ENCODE peak calls at places on chromosome X, in eight cellular contexts. One of them, this sample, is unnamed.

GRCh38 chrX:108001218-108001814 is 19.1 kb upstream of the TEX13B start:
- DNase-seq in GM12878: no peak
- DNase-seq in mammary epithelial cell: peak; percentile 14
- DNase-seq in left lung: no peak
- DNase-seq in prostate gland: peak; percentile 12
- DNase-seq in transverse colon: no peak
- DNase-seq in left ventricle myocardium inferior: no peak
- DNase-seq in Panc1: no peak
- DNase-seq in this sample: no peak

GRCh38 chrX:118116308-118117068 is at the start of gene KLHL13:
- DNase-seq in GM12878: no peak
- DNase-seq in mammary epithelial cell: peak; percentile 28
- DNase-seq in left lung: peak; percentile 61
- DNase-seq in prostate gland: peak; percentile 6
- DNase-seq in transverse colon: peak; percentile 26
- DNase-seq in left ventricle myocardium inferior: peak; percentile 41
- DNase-seq in Panc1: no peak
- DNase-seq in this sample: peak; percentile 55

GRCh38 chrX:108310511-108310910 is 127.7 kb downstream of the COL4A6 start:
- DNase-seq in GM12878: no peak
- DNase-seq in mammary epithelial cell: no peak
- DNase-seq in left lung: no peak
- DNase-seq in prostate gland: no peak
- DNase-seq in transverse colon: no peak
- DNase-seq in left ventricle myocardium inferior: no peak
- DNase-seq in Panc1: no peak
- DNase-seq in this sample: no peak

GRCh38 chrX:68121835-68122234 is 311.5 kb downstream of the OPHN1 start:
- DNase-seq in GM12878: no peak
- DNase-seq in mammary epithelial cell: peak; percentile 37
- DNase-seq in left lung: no peak
- DNase-seq in prostate gland: no peak
- DNase-seq in transverse colon: no peak
- DNase-seq in left ventricle myocardium inferior: no peak
- DNase-seq in Panc1: no peak
- DNase-seq in this sample: no peak

GRCh38 chrX:130893356-130894085 is 9.5 kb downstream of the ENOX2 start:
- DNase-seq in GM12878: no peak
- DNase-seq in mammary epithelial cell: no peak
- DNase-seq in left lung: no peak
- DNase-seq in prostate gland: no peak
- DNase-seq in transverse colon: no peak
- DNase-seq in left ventricle myocardium inferior: no peak
- DNase-seq in Panc1: no peak
- DNase-seq in this sample: no peak

GRCh38 chrX:128691872-128692271 is 639.7 kb upstream of the ACTRT1 start:
- DNase-seq in GM12878: no peak
- DNase-seq in mammary epithelial cell: no peak
- DNase-seq in left lung: no peak
- DNase-seq in prostate gland: no peak
- DNase-seq in transverse colon: no peak
- DNase-seq in left ventricle myocardium inferior: no peak
- DNase-seq in Panc1: no peak
- DNase-seq in this sample: no peak

GRCh38 chrX:113315927-113316326 is 475.3 kb upstream of the AMOT start:
- DNase-seq in GM12878: no peak
- DNase-seq in mammary epithelial cell: no peak
- DNase-seq in left lung: no peak
- DNase-seq in prostate gland: no peak
- DNase-seq in transverse colon: no peak
- DNase-seq in left ventricle myocardium inferior: no peak
- DNase-seq in Panc1: no peak
- DNase-seq in this sample: no peak

GRCh38 chrX:9662148-9662547 is 103.5 kb downstream of the GPR143 start:
- DNase-seq in GM12878: no peak
- DNase-seq in mammary epithelial cell: no peak
- DNase-seq in left lung: no peak
- DNase-seq in prostate gland: no peak
- DNase-seq in transverse colon: no peak
- DNase-seq in left ventricle myocardium inferior: no peak
- DNase-seq in Panc1: no peak
- DNase-seq in this sample: no peak

GRCh38 chrX:34275710-34276109 is 143.6 kb upstream of the FAM47A start:
- DNase-seq in GM12878: no peak
- DNase-seq in mammary epithelial cell: no peak
- DNase-seq in left lung: no peak
- DNase-seq in prostate gland: no peak
- DNase-seq in transverse colon: no peak
- DNase-seq in left ventricle myocardium inferior: no peak
- DNase-seq in Panc1: no peak
- DNase-seq in this sample: no peak

GRCh38 chrX:133232331-133232730 is 14.2 kb upstream of the TFDP3 start:
- DNase-seq in GM12878: no peak
- DNase-seq in mammary epithelial cell: peak; percentile 35
- DNase-seq in left lung: no peak
- DNase-seq in prostate gland: no peak
- DNase-seq in transverse colon: no peak
- DNase-seq in left ventricle myocardium inferior: no peak
- DNase-seq in Panc1: no peak
- DNase-seq in this sample: no peak

GRCh38 chrX:21781525-21781924 is 23.6 kb upstream of the SMPX start:
- DNase-seq in GM12878: no peak
- DNase-seq in mammary epithelial cell: no peak
- DNase-seq in left lung: no peak
- DNase-seq in prostate gland: no peak
- DNase-seq in transverse colon: no peak
- DNase-seq in left ventricle myocardium inferior: no peak
- DNase-seq in Panc1: no peak
- DNase-seq in this sample: no peak

GRCh38 chrX:150759568-150760416 is 66.6 kb downstream of the MTMR1 start:
- DNase-seq in GM12878: no peak
- DNase-seq in mammary epithelial cell: no peak
- DNase-seq in left lung: no peak
- DNase-seq in prostate gland: no peak
- DNase-seq in transverse colon: no peak
- DNase-seq in left ventricle myocardium inferior: no peak
- DNase-seq in Panc1: no peak
- DNase-seq in this sample: no peak

GRCh38 chrX:11381464-11381863 is 88.3 kb downstream of the AMELX start:
- DNase-seq in GM12878: peak; percentile 30
- DNase-seq in mammary epithelial cell: peak; percentile 38
- DNase-seq in left lung: no peak
- DNase-seq in prostate gland: peak; percentile 50
- DNase-seq in transverse colon: peak; percentile 17
- DNase-seq in left ventricle myocardium inferior: no peak
- DNase-seq in Panc1: peak; percentile 10
- DNase-seq in this sample: peak; percentile 46

GRCh38 chrX:38991656-38992558 is 190.6 kb downstream of the MID1IP1 start:
- DNase-seq in GM12878: no peak
- DNase-seq in mammary epithelial cell: peak; percentile 70
- DNase-seq in left lung: no peak
- DNase-seq in prostate gland: peak; percentile 6
- DNase-seq in transverse colon: no peak
- DNase-seq in left ventricle myocardium inferior: no peak
- DNase-seq in Panc1: no peak
- DNase-seq in this sample: no peak

GRCh38 chrX:150828785-150829184 is 69.7 kb downstream of the CD99L2 start:
- DNase-seq in GM12878: no peak
- DNase-seq in mammary epithelial cell: no peak
- DNase-seq in left lung: no peak
- DNase-seq in prostate gland: no peak
- DNase-seq in transverse colon: no peak
- DNase-seq in left ventricle myocardium inferior: no peak
- DNase-seq in Panc1: no peak
- DNase-seq in this sample: no peak

GRCh38 chrX:49073641-49074575 is at the start of gene PRAF2:
- DNase-seq in GM12878: peak; percentile 42
- DNase-seq in mammary epithelial cell: peak; percentile 83
- DNase-seq in left lung: peak; percentile 96
- DNase-seq in prostate gland: peak; percentile 91
- DNase-seq in transverse colon: peak; percentile 94
- DNase-seq in left ventricle myocardium inferior: peak; percentile 93
- DNase-seq in Panc1: peak; percentile 64
- DNase-seq in this sample: peak; percentile 90

GRCh38 chrX:42771836-42772335 is 6.1 kb downstream of the PPP1R2C start:
- DNase-seq in GM12878: no peak
- DNase-seq in mammary epithelial cell: no peak
- DNase-seq in left lung: no peak
- DNase-seq in prostate gland: no peak
- DNase-seq in transverse colon: no peak
- DNase-seq in left ventricle myocardium inferior: no peak
- DNase-seq in Panc1: no peak
- DNase-seq in this sample: no peak

GRCh38 chrX:137742846-137743245 is 176.9 kb downstream of the ZIC3 start:
- DNase-seq in GM12878: no peak
- DNase-seq in mammary epithelial cell: no peak
- DNase-seq in left lung: no peak
- DNase-seq in prostate gland: no peak
- DNase-seq in transverse colon: no peak
- DNase-seq in left ventricle myocardium inferior: no peak
- DNase-seq in Panc1: no peak
- DNase-seq in this sample: no peak

GRCh38 chrX:131987252-131987651 is 35.9 kb upstream of the STK26 start:
- DNase-seq in GM12878: peak; percentile 73
- DNase-seq in mammary epithelial cell: no peak
- DNase-seq in left lung: no peak
- DNase-seq in prostate gland: no peak
- DNase-seq in transverse colon: no peak
- DNase-seq in left ventricle myocardium inferior: no peak
- DNase-seq in Panc1: no peak
- DNase-seq in this sample: no peak

GRCh38 chrX:119374736-119375135 is 24.4 kb upstream of the SLC25A43 start:
- DNase-seq in GM12878: no peak
- DNase-seq in mammary epithelial cell: peak; percentile 29
- DNase-seq in left lung: no peak
- DNase-seq in prostate gland: no peak
- DNase-seq in transverse colon: no peak
- DNase-seq in left ventricle myocardium inferior: no peak
- DNase-seq in Panc1: no peak
- DNase-seq in this sample: no peak

DNA sequence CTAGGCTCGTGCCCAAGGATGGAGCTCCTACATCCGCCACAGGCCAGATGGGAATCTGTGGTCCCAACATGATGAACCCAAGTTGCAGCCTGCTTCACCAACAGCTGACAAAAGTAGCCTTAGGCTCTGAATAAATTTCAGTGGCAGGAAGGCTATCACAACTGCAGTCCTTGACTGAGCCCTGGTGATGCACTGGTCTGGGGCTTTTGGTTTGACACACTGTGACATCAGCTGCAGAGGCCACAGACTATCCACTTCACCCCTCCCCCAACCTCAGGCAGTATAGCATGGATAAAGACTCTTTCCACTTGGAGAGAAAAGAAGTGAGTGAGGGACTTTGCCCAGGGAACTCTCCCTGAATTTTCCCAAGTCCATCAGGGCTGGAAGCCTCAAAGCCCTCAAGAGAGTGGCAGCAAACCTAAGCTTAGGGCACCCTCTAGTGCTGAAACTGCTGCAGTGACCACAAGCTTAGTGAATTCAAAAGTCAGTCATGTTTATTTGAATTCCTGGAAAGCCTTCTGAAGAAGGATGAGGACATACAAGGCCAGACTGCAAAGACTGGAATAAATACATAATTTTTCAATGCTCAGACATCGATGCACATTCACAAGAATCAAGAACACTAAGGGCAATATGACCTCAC is 135.0 kb upstream of the TENT5D start:
- DNase-seq in GM12878: no peak
- DNase-seq in mammary epithelial cell: peak; percentile 19
- DNase-seq in left lung: no peak
- DNase-seq in prostate gland: peak; percentile 6
- DNase-seq in transverse colon: peak; percentile 13
- DNase-seq in left ventricle myocardium inferior: no peak
- DNase-seq in Panc1: peak; percentile 2
- DNase-seq in this sample: peak; percentile 26
- TF ChIP-seq CTCF in GM12878: peak; percentile 47
- TF ChIP-seq CTCF in mammary epithelial cell: peak; percentile 74
- TF ChIP-seq CTCF in left lung: no peak
- TF ChIP-seq CTCF in prostate gland: peak; percentile 39
- TF ChIP-seq CTCF in transverse colon: no peak
- TF ChIP-seq CTCF in left ventricle myocardium inferior: peak; percentile 41
- TF ChIP-seq CTCF in Panc1: peak; percentile 69
- TF ChIP-seq CTCF in this sample: no peak

GRCh38 chrX:47145408-47146120 is 543 bp downstream of the RBM10 start:
- DNase-seq in GM12878: no peak
- DNase-seq in mammary epithelial cell: no peak
- DNase-seq in left lung: no peak
- DNase-seq in prostate gland: peak; percentile 4
- DNase-seq in transverse colon: no peak
- DNase-seq in left ventricle myocardium inferior: no peak
- DNase-seq in Panc1: no peak
- DNase-seq in this sample: no peak

GRCh38 chrX:47143894-47144625 is 442 bp downstream of the NDUFB11 start:
- DNase-seq in GM12878: peak; percentile 42
- DNase-seq in mammary epithelial cell: no peak
- DNase-seq in left lung: no peak
- DNase-seq in prostate gland: peak; percentile 6
- DNase-seq in transverse colon: peak; percentile 33
- DNase-seq in left ventricle myocardium inferior: no peak
- DNase-seq in Panc1: no peak
- DNase-seq in this sample: peak; percentile 38

GRCh38 chrX:47146936-47147859 is 2.2 kb downstream of the RBM10 start:
- DNase-seq in GM12878: no peak
- DNase-seq in mammary epithelial cell: no peak
- DNase-seq in left lung: no peak
- DNase-seq in prostate gland: no peak
- DNase-seq in transverse colon: no peak
- DNase-seq in left ventricle myocardium inferior: no peak
- DNase-seq in Panc1: no peak
- DNase-seq in this sample: no peak

GRCh38 chrX:47146121-47146935 is 1.3 kb downstream of the RBM10 start:
- DNase-seq in GM12878: no peak
- DNase-seq in mammary epithelial cell: no peak
- DNase-seq in left lung: no peak
- DNase-seq in prostate gland: no peak
- DNase-seq in transverse colon: peak; percentile 60
- DNase-seq in left ventricle myocardium inferior: no peak
- DNase-seq in Panc1: no peak
- DNase-seq in this sample: no peak

GRCh38 chrX:47144626-47145407 is at the start of the genes NDUFB11 and RBM10:
- DNase-seq in GM12878: peak; percentile 76
- DNase-seq in mammary epithelial cell: peak; percentile 91
- DNase-seq in left lung: peak; percentile 95
- DNase-seq in prostate gland: peak; percentile 91
- DNase-seq in transverse colon: peak; percentile 94
- DNase-seq in left ventricle myocardium inferior: peak; percentile 93
- DNase-seq in Panc1: peak; percentile 73
- DNase-seq in this sample: peak; percentile 95
- H3K36me3 ChIP-seq in GM12878: peaks cover 5% of the 10 kb centered on the region
- H3K36me3 ChIP-seq in mammary epithelial cell: no peaks in the 10 kb centered on the region
- H3K36me3 ChIP-seq in left lung: no peaks in the 10 kb centered on the region
- H3K36me3 ChIP-seq in prostate gland: no peaks in the 10 kb centered on the region
- H3K36me3 ChIP-seq in transverse colon: no peaks in the 10 kb centered on the region
- H3K36me3 ChIP-seq in left ventricle myocardium inferior: peaks cover 5% of the 10 kb centered on the region
- H3K36me3 ChIP-seq in Panc1: no peaks in the 10 kb centered on the region
- H3K36me3 ChIP-seq in this sample: no peaks in the 10 kb centered on the region

GRCh38 chrX:153592091-153592833 is 6.7 kb downstream of the CCNQ start:
- DNase-seq in GM12878: no peak
- DNase-seq in mammary epithelial cell: no peak
- DNase-seq in left lung: no peak
- DNase-seq in prostate gland: no peak
- DNase-seq in transverse colon: no peak
- DNase-seq in left ventricle myocardium inferior: no peak
- DNase-seq in Panc1: no peak
- DNase-seq in this sample: no peak
- TF ChIP-seq CTCF in GM12878: no peak
- TF ChIP-seq CTCF in mammary epithelial cell: no peak
- TF ChIP-seq CTCF in left lung: no peak
- TF ChIP-seq CTCF in prostate gland: no peak
- TF ChIP-seq CTCF in transverse colon: no peak
- TF ChIP-seq CTCF in left ventricle myocardium inferior: no peak
- TF ChIP-seq CTCF in Panc1: no peak
- TF ChIP-seq CTCF in this sample: no peak

GRCh38 chrX:134792077-134792476 is 133.8 kb upstream of the PLAC1 start:
- DNase-seq in GM12878: no peak
- DNase-seq in mammary epithelial cell: no peak
- DNase-seq in left lung: no peak
- DNase-seq in prostate gland: no peak
- DNase-seq in transverse colon: no peak
- DNase-seq in left ventricle myocardium inferior: no peak
- DNase-seq in Panc1: no peak
- DNase-seq in this sample: no peak
- H3K36me3 ChIP-seq in GM12878: peaks cover 3% of the 10 kb centered on the region
- H3K36me3 ChIP-seq in mammary epithelial cell: no peaks in the 10 kb centered on the region
- H3K36me3 ChIP-seq in left lung: no peaks in the 10 kb centered on the region
- H3K36me3 ChIP-seq in prostate gland: no peaks in the 10 kb centered on the region
- H3K36me3 ChIP-seq in transverse colon: no peaks in the 10 kb centered on the region
- H3K36me3 ChIP-seq in left ventricle myocardium inferior: peaks cover 11% of the 10 kb centered on the region
- H3K36me3 ChIP-seq in Panc1: peaks cover 34% of the 10 kb centered on the region
- H3K36me3 ChIP-seq in this sample: no peaks in the 10 kb centered on the region

This sample was measured in body of pancreas.